ENCODE peak calls at places on chromosome 6, in ten cellular contexts. J, V, A, K, X, E, Z, B, I and P are unnamed samples.

GRCh38 chr6:104526383-104526782 is 333.3 kb downstream of the HACE1 start:
- DNase-seq in Z (peak), I (no peak), K (no peak), A (no peak), E (no peak), X (no peak), B (no peak), V (peak), J (no peak), P (no peak)

GRCh38 chr6:70411542-70411941 is 1.8 kb upstream of the FAM135A start:
- DNase-seq in V (peak), B (no peak), Z (no peak), I (no peak), A (no peak), J (no peak), K (no peak), X (no peak), E (no peak), P (no peak)

GRCh38 chr6:106746660-106747059 is 117.3 kb downstream of the QRSL1 start:
- DNase-seq in A (no peak), K (no peak), X (no peak), B (no peak), E (no peak), J (no peak), I (no peak), Z (no peak), V (no peak), P (no peak)

GRCh38 chr6:41063884-41064285 is 8.3 kb downstream of the OARD1 start:
- DNase-seq in K (no peak), X (no peak), B (no peak), I (no peak), J (no peak), Z (no peak), A (no peak), V (no peak), E (no peak), P (no peak)

GRCh38 chr6:159375014-159375413 is 205.8 kb downstream of the FNDC1 start:
- DNase-seq in J (no peak), Z (no peak), I (no peak), B (no peak), K (no peak), X (no peak), E (no peak), A (peak), V (no peak), P (no peak)

GRCh38 chr6:82073484-82073883 is 174.1 kb downstream of the IBTK start:
- DNase-seq in V (no peak), E (no peak), I (no peak), J (no peak), Z (no peak), B (no peak), X (no peak), K (no peak), A (no peak), P (no peak)

GRCh38 chr6:153059311-153059710 is 56.8 kb upstream of the MTRF1L start:
- DNase-seq in X (no peak), K (no peak), Z (no peak), J (no peak), B (no peak), V (no peak), E (no peak), I (no peak), A (no peak), P (no peak)

GRCh38 chr6:6915813-6916547 is 191.8 kb upstream of the RREB1 start:
- DNase-seq in I (no peak), B (no peak), Z (no peak), X (peak), J (no peak), E (no peak), K (peak), V (peak), A (no peak), P (no peak)